ENCODE peak calls at places on chromosomes 5 and 9, in seven cellular contexts. R is thyroid gland, L is A549, H is HCT116, B is body of pancreas, E is spleen, C is transverse colon. K is an unnamed sample.

GRCh38 chr5:153542536-153542935 is 52.1 kb downstream of the GRIA1 start:
- DNase-seq in R (no peak), L (no peak), H (no peak), B (no peak), E (no peak), C (no peak), K (no peak)

GRCh38 chr9:4837126-4837767 is 44.5 kb downstream of the RCL1 start:
- DNase-seq in R (no peak), L (no peak), H (no peak), B (no peak), E (no peak), C (no peak), K (no peak)

GRCh38 chr5:141529002-141529401 is 40.1 kb downstream of the PCDHGC5 start:
- DNase-seq in R (no peak), L (no peak), H (no peak), B (no peak), E (no peak), C (no peak), K (no peak)

GRCh38 chr5:34771076-34771475 is 67.9 kb upstream of the TTC23L start:
- DNase-seq in R (no peak), L (no peak), H (no peak), B (no peak), E (no peak), C (no peak), K (no peak)

GRCh38 chr5:140142802-140143201 is 17.1 kb downstream of the IGIP start:
- DNase-seq in R (no peak), L (no peak), H (no peak), B (no peak), E (no peak), C (no peak), K (no peak)

GRCh38 chr9:68733021-68733405 is 28.0 kb downstream of the PIP5K1B start:
- DNase-seq in R (no peak), L (no peak), H (no peak), B (no peak), E (no peak), C (no peak), K (no peak)

GRCh38 chr5:83426855-83427254 is 44.7 kb upstream of the VCAN start:
- DNase-seq in R (no peak), L (no peak), H (no peak), B (no peak), E (no peak), C (no peak), K (no peak)

GRCh38 chr5:141785135-141785534 is 93.1 kb downstream of the PCDH1 start:
- DNase-seq in R (peak; percentile 27), L (no peak), H (no peak), B (peak; percentile 11), E (peak; percentile 52), C (peak; percentile 48), K (peak; percentile 56)

GRCh38 chr5:177389368-177390169 is 5.3 kb downstream of the SLC34A1 start:
- DNase-seq in R (no peak), L (no peak), H (peak; percentile 70), B (no peak), E (no peak), C (no peak), K (peak; percentile 70)

GRCh38 chr5:91095786-91096380 is 287.2 kb downstream of the ARRDC3 start:
- DNase-seq in R (no peak), L (no peak), H (no peak), B (no peak), E (no peak), C (no peak), K (no peak)

GRCh38 chr9:74512416-74512815 is 15.3 kb downstream of the RORB start:
- DNase-seq in R (no peak), L (no peak), H (no peak), B (no peak), E (no peak), C (no peak), K (no peak)

GRCh38 chr5:74679968-74680367 is 5.1 kb upstream of the HEXB start:
- DNase-seq in R (no peak), L (no peak), H (no peak), B (no peak), E (no peak), C (no peak), K (no peak)

GRCh38 chr5:74409166-74409706 is 231.3 kb downstream of the ENC1 start:
- DNase-seq in R (no peak), L (no peak), H (no peak), B (peak; percentile 86), E (no peak), C (no peak), K (no peak)

GRCh38 chr9:71628247-71628646 is 140.1 kb downstream of the CEMIP2 start:
- DNase-seq in R (no peak), L (no peak), H (no peak), B (no peak), E (no peak), C (no peak), K (no peak)

GRCh38 chr5:170388240-170388639 is 927 bp downstream of the KCNMB1 start:
- DNase-seq in R (no peak), L (no peak), H (no peak), B (no peak), E (no peak), C (no peak), K (no peak)

GRCh38 chr5:170388818-170389217 is 349 bp downstream of the KCNMB1 start:
- DNase-seq in R (no peak), L (no peak), H (no peak), B (no peak), E (no peak), C (no peak), K (no peak)

GRCh38 chr5:170389250-170389902 is at the start of gene KCNMB1:
- DNase-seq in R (no peak), L (no peak), H (no peak), B (no peak), E (no peak), C (no peak), K (no peak)

GRCh38 chr5:170387775-170388174 is 1.4 kb downstream of the KCNMB1 start:
- DNase-seq in R (peak; percentile 28), L (no peak), H (no peak), B (no peak), E (no peak), C (no peak), K (no peak)

GRCh38 chr5:170390472-170390871 is 1.3 kb upstream of the KCNMB1 start:
- DNase-seq in R (no peak), L (no peak), H (no peak), B (no peak), E (no peak), C (no peak), K (no peak)
- TF ChIP-seq POLR2A in R (no peak), L (no peak), H (no peak), B (no peak), E (no peak), C (no peak), K (no peak)

GRCh38 chr9:26266111-26266791 is 588.0 kb upstream of the TUSC1 start:
- DNase-seq in R (no peak), L (no peak), H (no peak), B (no peak), E (no peak), C (no peak), K (no peak)
- H3K4me1 ChIP-seq in R (no peaks in the 10 kb centered on the region), L (peaks cover 26% of the 10 kb centered on the region), H (no peaks in the 10 kb centered on the region), B (no peaks in the 10 kb centered on the region), E (no peaks in the 10 kb centered on the region), C (no peaks in the 10 kb centered on the region), K (no peaks in the 10 kb centered on the region)

DNA sequence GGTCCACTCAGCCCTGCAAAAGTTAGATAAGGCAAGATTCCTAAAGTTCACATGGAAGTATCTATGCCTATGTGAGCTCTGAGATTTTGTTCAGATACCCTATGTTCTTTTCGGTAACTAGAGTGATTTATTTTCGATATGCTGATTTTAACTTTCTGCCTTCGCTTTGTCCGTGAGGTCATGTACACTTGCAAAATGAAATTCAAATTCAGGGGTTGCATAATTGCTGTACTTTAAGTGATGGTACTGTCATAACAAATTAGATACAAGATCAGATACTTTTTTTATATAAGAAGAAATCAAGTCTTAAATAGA is 338 bp upstream of the ECPAS start:
- DNase-seq in R (no peak), L (no peak), H (no peak), B (no peak), E (no peak), C (no peak), K (no peak)
- TF ChIP-seq POLR2A in R (no peak), L (no peak), H (no peak), B (no peak), E (no peak), C (no peak), K (no peak)

GRCh38 chr9:126373241-126373640 is 46.6 kb downstream of the MVB12B start:
- DNase-seq in R (peak; percentile 90), L (peak; percentile 10), H (no peak), B (no peak), E (no peak), C (no peak), K (no peak)
- H3K4me1 ChIP-seq in R (peaks cover 32% of the 10 kb centered on the region), L (peaks cover 25% of the 10 kb centered on the region), H (no peaks in the 10 kb centered on the region), B (peaks cover 4% of the 10 kb centered on the region), E (peaks cover 45% of the 10 kb centered on the region), C (peaks cover 16% of the 10 kb centered on the region), K (peaks cover 17% of the 10 kb centered on the region)

K was measured in Peyer's patch.